ENCODE peak calls at places on chromosomes 1 and 21, in nine cellular contexts. I is right cardiac atrium; X is activated CD8-positive, alpha-beta T cell treated with anti-CD3 and anti-CD28 coated beads, Interleukin-2, amount 10 ng/mL, durations not matched to agents 7 days and 5 days; R is activated naive CD4-positive, alpha-beta T cell treated with anti-CD3 and anti-CD28 coated beads, Interleukin-2, amount 50 U/mL, for 72 hours; D is left cardiac atrium; Z is T-cell; O is stimulated activated effector memory CD8-positive, alpha-beta T cell treated with anti-CD3 and anti-CD28 coated beads, Interleukin-12 subunit alpha, Interleukin-12 subunit beta, amount 100 ng/mL, for 72 hours; S is aorta; W is GM23338. A is an unnamed sample.

GRCh38 chr1:231460614-231461013 is 38.5 kb upstream of the EGLN1 start:
- ATAC-seq in I (no peak), W (no peak), X (peak), R (peak), Z (peak), O (peak), S (no peak), D (no peak), A (no peak)

GRCh38 chr21:29177800-29178199 is 47.4 kb downstream of the MAP3K7CL start:
- ATAC-seq in W (no peak), X (no peak), I (no peak), D (no peak), Z (no peak), R (no peak), S (no peak), O (no peak), A (no peak)

GRCh38 chr1:20913242-20913641 is 126.1 kb upstream of the HP1BP3 start:
- ATAC-seq in I (no peak), D (no peak), S (no peak), W (no peak), R (no peak), X (no peak), O (no peak), Z (no peak), A (no peak)

GRCh38 chr1:6948861-6949260 is 163.6 kb downstream of the CAMTA1 start:
- ATAC-seq in I (peak), W (no peak), D (no peak), R (peak), O (no peak), Z (no peak), S (no peak), X (no peak), A (no peak)

GRCh38 chr1:94105501-94105952 is 15.4 kb downstream of the ABCA4 start:
- ATAC-seq in D (no peak), O (no peak), X (no peak), I (no peak), R (no peak), W (peak), S (no peak), Z (no peak), A (no peak)

GRCh38 chr1:15640667-15641066 is 23.4 kb downstream of the DDI2 start:
- ATAC-seq in D (no peak), W (no peak), Z (no peak), I (no peak), X (no peak), O (no peak), S (no peak), R (no peak), A (no peak)

GRCh38 chr1:228978486-228979324 is 243.4 kb downstream of the RHOU start:
- ATAC-seq in Z (no peak), R (no peak), X (no peak), D (peak), O (no peak), S (peak), W (peak), I (peak), A (peak)

GRCh38 chr1:11515403-11516300 is 36.7 kb downstream of the DISP3 start:
- ATAC-seq in O (no peak), W (no peak), Z (no peak), I (no peak), X (no peak), R (no peak), D (no peak), S (no peak), A (no peak)

GRCh38 chr1:44447051-44447806 is 42.2 kb downstream of the RNF220 start:
- ATAC-seq in X (no peak), R (no peak), W (no peak), I (no peak), S (no peak), O (peak), Z (no peak), D (no peak), A (no peak)

GRCh38 chr1:198056255-198056654 is 100.5 kb upstream of the NEK7 start:
- ATAC-seq in R (peak), D (no peak), W (peak), Z (peak), I (no peak), X (peak), O (peak), S (no peak), A (no peak)

GRCh38 chr1:165063181-165063955 is 293.1 kb downstream of the LMX1A start:
- ATAC-seq in Z (no peak), R (no peak), O (no peak), X (no peak), D (peak), S (peak), I (no peak), W (no peak), A (peak)

GRCh38 chr1:229407206-229408026 is 26.5 kb downstream of the ACTA1 start:
- ATAC-seq in R (peak), S (no peak), D (no peak), X (no peak), Z (no peak), I (no peak), O (no peak), W (peak), A (no peak)

GRCh38 chr1:101128211-101128727 is 102.7 kb upstream of the DPH5 start:
- ATAC-seq in Z (peak), O (peak), D (no peak), X (peak), W (peak), I (peak), S (no peak), R (peak), A (no peak)

GRCh38 chr1:7013833-7014639 is 228.8 kb downstream of the CAMTA1 start:
- ATAC-seq in X (no peak), R (no peak), Z (no peak), O (no peak), D (peak), S (peak), W (no peak), I (peak), A (no peak)

GRCh38 chr1:113103048-113103447 is 30.1 kb downstream of the LRIG2 start:
- ATAC-seq in X (no peak), W (no peak), I (no peak), S (no peak), R (no peak), O (no peak), Z (no peak), D (no peak), A (no peak)

GRCh38 chr1:20551945-20552727 is at the start of gene FAM43B:
- ATAC-seq in R (no peak), S (peak), W (peak), D (peak), X (no peak), Z (no peak), O (no peak), I (peak), A (peak)

GRCh38 chr21:17139696-17140095 is 373.1 kb upstream of the CXADR start:
- ATAC-seq in S (no peak), D (no peak), R (peak), Z (no peak), X (peak), I (peak), W (no peak), O (no peak), A (peak)

GRCh38 chr1:198734323-198735008 is 95.6 kb downstream of the PTPRC start:
- ATAC-seq in W (no peak), S (no peak), X (peak), Z (no peak), R (peak), I (no peak), O (peak), D (no peak), A (no peak)